ENCODE peak calls at places on chromosomes 2 and 18, in eight cellular contexts. S, E, C, X, Y, O, Q and I are unnamed samples.

GRCh38 chr2:215364157-215365155 is 52.6 kb downstream of the ATIC start:
- DNase-seq in S (no peak), E (no peak), O (no peak), C (no peak), Y (no peak), X (no peak), Q (no peak), I (no peak)

GRCh38 chr2:201261471-201261870 is 1.1 kb downstream of the CASP8 start:
- DNase-seq in X (peak), Y (no peak), Q (no peak), E (no peak), S (no peak), C (no peak), O (peak), I (no peak)

GRCh38 chr18:15165048-15165447 is 417.1 kb downstream of the ANKRD30B start:
- DNase-seq in Q (no peak), Y (no peak), X (no peak), S (no peak), C (no peak), O (no peak), E (peak), I (no peak)

GRCh38 chr2:223846524-223846923 is 9.1 kb upstream of the AP1S3 start:
- DNase-seq in Q (peak), O (no peak), Y (no peak), E (peak), X (no peak), C (peak), S (no peak), I (peak)

GRCh38 chr2:241615522-241616052 is 21.4 kb downstream of the THAP4 start:
- DNase-seq in X (no peak), E (no peak), Q (no peak), S (no peak), O (no peak), Y (no peak), C (no peak), I (no peak)

GRCh38 chr2:148416248-148416647 is 228.3 kb upstream of the EPC2 start:
- DNase-seq in Y (no peak), X (no peak), C (no peak), S (no peak), E (no peak), O (no peak), Q (no peak), I (no peak)

GRCh38 chr18:45197526-45197970 is 417.7 kb upstream of the SLC14A2 start:
- DNase-seq in Y (no peak), S (no peak), C (no peak), E (peak), O (no peak), X (no peak), Q (peak), I (no peak)

GRCh38 chr18:47215554-47216138 is 35.8 kb downstream of the SKOR2 start:
- DNase-seq in C (peak), Y (no peak), E (peak), O (no peak), Q (peak), X (no peak), S (no peak), I (no peak)

GRCh38 chr2:172208881-172209325 is 106.2 kb upstream of the DLX2 start:
- DNase-seq in X (no peak), Q (no peak), O (no peak), S (no peak), C (no peak), E (peak), Y (no peak), I (no peak)

GRCh38 chr2:171813126-171813525 is 80.9 kb downstream of the SLC25A12 start:
- DNase-seq in C (no peak), O (no peak), E (no peak), X (no peak), S (no peak), Q (no peak), Y (no peak), I (no peak)

GRCh38 chr2:185583058-185583816 is 155.4 kb upstream of the FSIP2 start:
- DNase-seq in Q (peak), Y (no peak), X (no peak), E (peak), S (no peak), O (no peak), C (peak), I (peak)

GRCh38 chr2:178246696-178247095 is 52.4 kb downstream of the OSBPL6 start:
- DNase-seq in X (no peak), Y (no peak), E (no peak), O (no peak), S (no peak), Q (no peak), C (no peak), I (no peak)

GRCh38 chr2:101619191-101619591 is 78.3 kb upstream of the MAP4K4 start:
- DNase-seq in Q (no peak), Y (no peak), X (no peak), O (no peak), S (no peak), E (no peak), C (no peak), I (no peak)

GRCh38 chr2:32948266-32948665 is 1.5 kb downstream of the LTBP1 start:
- DNase-seq in C (no peak), X (no peak), S (no peak), Q (no peak), E (no peak), Y (no peak), O (no peak), I (no peak)

GRCh38 chr18:28794459-28795245 is 617.7 kb upstream of the CDH2 start:
- DNase-seq in O (no peak), X (no peak), Y (no peak), S (no peak), E (peak), C (peak), Q (no peak), I (no peak)

GRCh38 chr2:236871500-236872001 is 214.1 kb upstream of the COPS8 start:
- DNase-seq in Q (peak), S (no peak), O (no peak), X (no peak), Y (peak), E (peak), C (peak), I (peak)

GRCh38 chr2:240997856-240998705 is at the start of gene SNED1:
- DNase-seq in Y (peak), X (peak), S (peak), O (peak), C (no peak), Q (peak), E (peak), I (peak)

GRCh38 chr2:133166024-133166423 is 402.2 kb downstream of the NCKAP5 start:
- DNase-seq in X (no peak), Y (no peak), C (no peak), E (no peak), O (no peak), S (no peak), Q (no peak), I (no peak)

GRCh38 chr2:114020668-114021067 is 130.8 kb downstream of the ACTR3 start:
- DNase-seq in O (no peak), E (no peak), Y (no peak), Q (no peak), C (no peak), S (no peak), X (no peak), I (no peak)

GRCh38 chr2:127081826-127082633 is 24.9 kb downstream of the BIN1 start:
- DNase-seq in Q (no peak), O (peak), Y (no peak), C (no peak), E (peak), S (no peak), X (peak), I (no peak)

GRCh38 chr2:226159875-226160479 is 639.6 kb downstream of the IRS1 start:
- DNase-seq in S (no peak), Y (no peak), Q (no peak), C (no peak), E (peak), O (no peak), X (no peak), I (no peak)

GRCh38 chr2:197075754-197076337 is 149.3 kb upstream of the PGAP1 start:
- DNase-seq in O (no peak), E (peak), X (no peak), Y (no peak), C (no peak), S (no peak), Q (no peak), I (no peak)

GRCh38 chr18:12278153-12278764 is 24.1 kb downstream of the CIDEA start:
- DNase-seq in O (no peak), X (no peak), E (peak), C (no peak), S (no peak), Y (no peak), Q (no peak), I (no peak)

GRCh38 chr2:24359701-24360049 is 661 bp downstream of the ITSN2 start:
- DNase-seq in Q (no peak), S (peak), Y (no peak), O (peak), E (no peak), X (peak), C (no peak), I (no peak)

GRCh38 chr2:66428986-66429612 is 5.8 kb upstream of the MEIS1 start:
- DNase-seq in Q (no peak), Y (peak), S (no peak), C (no peak), X (no peak), E (peak), O (no peak), I (no peak)

GRCh38 chr2:144224446-144224845 is 295.5 kb downstream of the ZEB2 start:
- DNase-seq in Q (no peak), C (no peak), Y (no peak), X (no peak), E (no peak), S (no peak), O (no peak), I (no peak)

GRCh38 chr2:45860136-45861106 is 208.9 kb downstream of the PRKCE start:
- DNase-seq in S (peak), Q (no peak), Y (no peak), O (no peak), E (peak), X (no peak), C (no peak), I (no peak)

GRCh38 chr2:16411788-16412187 is 253.8 kb downstream of the CYRIA start:
- DNase-seq in X (no peak), Y (no peak), O (no peak), S (no peak), Q (no peak), C (no peak), E (no peak), I (no peak)

GRCh38 chr2:26864226-26864625 is 16.3 kb downstream of the DPYSL5 start:
- DNase-seq in C (no peak), Q (no peak), X (no peak), S (no peak), Y (no peak), E (no peak), O (no peak), I (no peak)

GRCh38 chr18:28127763-28128737 is 48.9 kb downstream of the CDH2 start:
- DNase-seq in E (peak), Q (no peak), S (no peak), C (no peak), O (no peak), X (no peak), Y (no peak), I (no peak)

GRCh38 chr2:234031207-234031606 is 19.3 kb upstream of the SPP2 start:
- DNase-seq in E (peak), X (no peak), Y (no peak), S (no peak), C (no peak), O (no peak), Q (peak), I (no peak)

GRCh38 chr18:53385889-53386288 is 838.6 kb downstream of the MBD2 start:
- DNase-seq in O (no peak), E (no peak), Y (no peak), C (no peak), Q (no peak), X (no peak), S (no peak), I (no peak)

GRCh38 chr2:151289972-151290335 is 486 bp upstream of the NMI start:
- DNase-seq in X (peak), Y (no peak), E (peak), S (no peak), O (no peak), Q (peak), C (peak), I (no peak)